ENCODE peak calls at places on chromosome 12, in four cellular contexts. E is activated CD4-positive, alpha-beta T cell treated with anti-CD3 and anti-CD28 coated beads, Interleukin-2, amount 50 U/mL, for 48 hours; M is stimulated activated CD4-positive, alpha-beta T cell treated with anti-CD3 and anti-CD28 coated beads, Interleukin-2, amount 100 ng/mL, for 24 hours; L is Peyer's patch. K is an unnamed sample.

GRCh38 chr12:14356147-14356546 is 9.3 kb upstream of the ATF7IP start:
- DNase-seq in M (no peak), E (no peak), L (no peak), K (no peak)

GRCh38 chr12:103742349-103742784 is 98.7 kb downstream of the NT5DC3 start:
- DNase-seq in M (no peak), L (peak), E (no peak), K (no peak)

GRCh38 chr12:27220057-27220987 is 23.8 kb upstream of the STK38L start:
- DNase-seq in L (no peak), E (peak), M (no peak), K (peak)

GRCh38 chr12:31506907-31507306 is 84.0 kb downstream of the DENND5B start:
- DNase-seq in M (no peak), L (no peak), E (no peak), K (peak)

GRCh38 chr12:80681-81190 is 14.2 kb downstream of the IQSEC3 start:
- DNase-seq in L (no peak), M (no peak), E (no peak), K (no peak)

GRCh38 chr12:96514328-96514727 is 25.0 kb downstream of the CFAP54 start:
- DNase-seq in E (no peak), L (no peak), M (no peak), K (no peak)

GRCh38 chr12:77496714-77497113 is 334.0 kb upstream of the NAV3 start:
- DNase-seq in E (no peak), L (no peak), M (no peak), K (no peak)

GRCh38 chr12:108734200-108734906 is 3.0 kb upstream of the CORO1C start:
- DNase-seq in E (peak), M (no peak), L (no peak), K (peak)

GRCh38 chr12:88266851-88267360 is 124.8 kb downstream of the TMTC3 start:
- DNase-seq in E (no peak), M (no peak), L (no peak), K (no peak)

GRCh38 chr12:121240484-121241202 is 30.7 kb downstream of the P2RX4 start:
- DNase-seq in L (peak), E (peak), M (peak), K (no peak)

GRCh38 chr12:24038211-24038997 is 88.9 kb upstream of the SOX5 start:
- DNase-seq in E (no peak), M (no peak), L (no peak), K (no peak)

GRCh38 chr12:54232790-54233189 is 44.0 kb upstream of the SMUG1 start:
- DNase-seq in E (no peak), L (no peak), M (no peak), K (peak)

GRCh38 chr12:130945793-130946492 is 7.8 kb upstream of the ADGRD1 start:
- DNase-seq in M (no peak), E (no peak), L (no peak), K (no peak)

K was measured in HCEC 1CT.